ENCODE peak calls at places on chromosomes 16 and 17, in nine cellular contexts. One of them, this sample, is unnamed.

GRCh38 chr17:76524598-76525512 is 12.7 kb downstream of the CYGB start:
- DNase-seq in NCI-H1105: no peak
- DNase-seq in WERI-Rb-1: no peak
- DNase-seq in erythroblast: no peak
- DNase-seq in tibial nerve: no peak
- DNase-seq in heart left ventricle: peak
- DNase-seq in non-pigmented ciliary epithelial cell: no peak
- DNase-seq in stimulated activated CD8-positive, alpha-beta memory T cell treated with anti-CD3 and anti-CD28 coated beads, Interleukin-15, amount 100 ng/mL, for 24 hours: no peak
- DNase-seq in activated CD4-positive, alpha-beta T cell treated with anti-CD3 and anti-CD28 coated beads for 36 hours: no peak
- DNase-seq in this sample: no peak

GRCh38 chr17:72501404-72502110 is 380.7 kb downstream of the SOX9 start:
- DNase-seq in NCI-H1105: no peak
- DNase-seq in WERI-Rb-1: no peak
- DNase-seq in erythroblast: no peak
- DNase-seq in tibial nerve: no peak
- DNase-seq in heart left ventricle: no peak
- DNase-seq in non-pigmented ciliary epithelial cell: no peak
- DNase-seq in stimulated activated CD8-positive, alpha-beta memory T cell treated with anti-CD3 and anti-CD28 coated beads, Interleukin-15, amount 100 ng/mL, for 24 hours: no peak
- DNase-seq in activated CD4-positive, alpha-beta T cell treated with anti-CD3 and anti-CD28 coated beads for 36 hours: no peak
- DNase-seq in this sample: no peak

GRCh38 chr17:62870581-62870964 is 62.5 kb upstream of the MARCHF10 start:
- DNase-seq in NCI-H1105: no peak
- DNase-seq in WERI-Rb-1: no peak
- DNase-seq in erythroblast: no peak
- DNase-seq in tibial nerve: no peak
- DNase-seq in heart left ventricle: no peak
- DNase-seq in non-pigmented ciliary epithelial cell: no peak
- DNase-seq in stimulated activated CD8-positive, alpha-beta memory T cell treated with anti-CD3 and anti-CD28 coated beads, Interleukin-15, amount 100 ng/mL, for 24 hours: no peak
- DNase-seq in activated CD4-positive, alpha-beta T cell treated with anti-CD3 and anti-CD28 coated beads for 36 hours: no peak
- DNase-seq in this sample: no peak

GRCh38 chr16:89357055-89357454 is 133.3 kb downstream of the ANKRD11 start:
- DNase-seq in NCI-H1105: no peak
- DNase-seq in WERI-Rb-1: peak
- DNase-seq in erythroblast: no peak
- DNase-seq in tibial nerve: no peak
- DNase-seq in heart left ventricle: no peak
- DNase-seq in non-pigmented ciliary epithelial cell: no peak
- DNase-seq in stimulated activated CD8-positive, alpha-beta memory T cell treated with anti-CD3 and anti-CD28 coated beads, Interleukin-15, amount 100 ng/mL, for 24 hours: peak
- DNase-seq in activated CD4-positive, alpha-beta T cell treated with anti-CD3 and anti-CD28 coated beads for 36 hours: peak
- DNase-seq in this sample: peak

GRCh38 chr16:47565454-47565853 is 104.3 kb downstream of the PHKB start:
- DNase-seq in NCI-H1105: no peak
- DNase-seq in WERI-Rb-1: no peak
- DNase-seq in erythroblast: no peak
- DNase-seq in tibial nerve: peak
- DNase-seq in heart left ventricle: peak
- DNase-seq in non-pigmented ciliary epithelial cell: no peak
- DNase-seq in stimulated activated CD8-positive, alpha-beta memory T cell treated with anti-CD3 and anti-CD28 coated beads, Interleukin-15, amount 100 ng/mL, for 24 hours: no peak
- DNase-seq in activated CD4-positive, alpha-beta T cell treated with anti-CD3 and anti-CD28 coated beads for 36 hours: peak
- DNase-seq in this sample: no peak

GRCh38 chr17:64781013-64781392 is 118.9 kb upstream of the SMURF2 start:
- DNase-seq in NCI-H1105: no peak
- DNase-seq in WERI-Rb-1: no peak
- DNase-seq in erythroblast: no peak
- DNase-seq in tibial nerve: no peak
- DNase-seq in heart left ventricle: no peak
- DNase-seq in non-pigmented ciliary epithelial cell: no peak
- DNase-seq in stimulated activated CD8-positive, alpha-beta memory T cell treated with anti-CD3 and anti-CD28 coated beads, Interleukin-15, amount 100 ng/mL, for 24 hours: no peak
- DNase-seq in activated CD4-positive, alpha-beta T cell treated with anti-CD3 and anti-CD28 coated beads for 36 hours: peak
- DNase-seq in this sample: no peak

GRCh38 chr17:27633312-27634025 is 2.5 kb downstream of the LGALS9 start:
- DNase-seq in NCI-H1105: no peak
- DNase-seq in WERI-Rb-1: no peak
- DNase-seq in erythroblast: peak
- DNase-seq in tibial nerve: no peak
- DNase-seq in heart left ventricle: no peak
- DNase-seq in non-pigmented ciliary epithelial cell: no peak
- DNase-seq in stimulated activated CD8-positive, alpha-beta memory T cell treated with anti-CD3 and anti-CD28 coated beads, Interleukin-15, amount 100 ng/mL, for 24 hours: no peak
- DNase-seq in activated CD4-positive, alpha-beta T cell treated with anti-CD3 and anti-CD28 coated beads for 36 hours: no peak
- DNase-seq in this sample: peak

GRCh38 chr17:37725021-37725585 is 19.8 kb downstream of the HNF1B start:
- DNase-seq in NCI-H1105: no peak
- DNase-seq in WERI-Rb-1: peak
- DNase-seq in erythroblast: peak
- DNase-seq in tibial nerve: no peak
- DNase-seq in heart left ventricle: no peak
- DNase-seq in non-pigmented ciliary epithelial cell: no peak
- DNase-seq in stimulated activated CD8-positive, alpha-beta memory T cell treated with anti-CD3 and anti-CD28 coated beads, Interleukin-15, amount 100 ng/mL, for 24 hours: no peak
- DNase-seq in activated CD4-positive, alpha-beta T cell treated with anti-CD3 and anti-CD28 coated beads for 36 hours: no peak
- DNase-seq in this sample: no peak

GRCh38 chr17:60646701-60647100 is 30.9 kb upstream of the BCAS3 start:
- DNase-seq in NCI-H1105: no peak
- DNase-seq in WERI-Rb-1: no peak
- DNase-seq in erythroblast: no peak
- DNase-seq in tibial nerve: no peak
- DNase-seq in heart left ventricle: no peak
- DNase-seq in non-pigmented ciliary epithelial cell: no peak
- DNase-seq in stimulated activated CD8-positive, alpha-beta memory T cell treated with anti-CD3 and anti-CD28 coated beads, Interleukin-15, amount 100 ng/mL, for 24 hours: no peak
- DNase-seq in activated CD4-positive, alpha-beta T cell treated with anti-CD3 and anti-CD28 coated beads for 36 hours: no peak
- DNase-seq in this sample: no peak

GRCh38 chr16:8194795-8195194 is 395.5 kb downstream of the TMEM114 start:
- DNase-seq in NCI-H1105: no peak
- DNase-seq in WERI-Rb-1: peak
- DNase-seq in erythroblast: peak
- DNase-seq in tibial nerve: no peak
- DNase-seq in heart left ventricle: no peak
- DNase-seq in non-pigmented ciliary epithelial cell: no peak
- DNase-seq in stimulated activated CD8-positive, alpha-beta memory T cell treated with anti-CD3 and anti-CD28 coated beads, Interleukin-15, amount 100 ng/mL, for 24 hours: no peak
- DNase-seq in activated CD4-positive, alpha-beta T cell treated with anti-CD3 and anti-CD28 coated beads for 36 hours: peak
- DNase-seq in this sample: peak

GRCh38 chr16:89376812-89377445 is 113.4 kb downstream of the ANKRD11 start:
- DNase-seq in NCI-H1105: no peak
- DNase-seq in WERI-Rb-1: no peak
- DNase-seq in erythroblast: no peak
- DNase-seq in tibial nerve: no peak
- DNase-seq in heart left ventricle: no peak
- DNase-seq in non-pigmented ciliary epithelial cell: no peak
- DNase-seq in stimulated activated CD8-positive, alpha-beta memory T cell treated with anti-CD3 and anti-CD28 coated beads, Interleukin-15, amount 100 ng/mL, for 24 hours: no peak
- DNase-seq in activated CD4-positive, alpha-beta T cell treated with anti-CD3 and anti-CD28 coated beads for 36 hours: no peak
- DNase-seq in this sample: no peak

GRCh38 chr16:87924041-87924851 is 12.1 kb downstream of the CA5A start:
- DNase-seq in NCI-H1105: peak
- DNase-seq in WERI-Rb-1: peak
- DNase-seq in erythroblast: no peak
- DNase-seq in tibial nerve: no peak
- DNase-seq in heart left ventricle: no peak
- DNase-seq in non-pigmented ciliary epithelial cell: no peak
- DNase-seq in stimulated activated CD8-positive, alpha-beta memory T cell treated with anti-CD3 and anti-CD28 coated beads, Interleukin-15, amount 100 ng/mL, for 24 hours: no peak
- DNase-seq in activated CD4-positive, alpha-beta T cell treated with anti-CD3 and anti-CD28 coated beads for 36 hours: no peak
- DNase-seq in this sample: no peak

GRCh38 chr17:48498168-48498840 is 32.5 kb downstream of the HOXB1 start:
- DNase-seq in NCI-H1105: peak
- DNase-seq in WERI-Rb-1: peak
- DNase-seq in erythroblast: no peak
- DNase-seq in tibial nerve: no peak
- DNase-seq in heart left ventricle: no peak
- DNase-seq in non-pigmented ciliary epithelial cell: no peak
- DNase-seq in stimulated activated CD8-positive, alpha-beta memory T cell treated with anti-CD3 and anti-CD28 coated beads, Interleukin-15, amount 100 ng/mL, for 24 hours: no peak
- DNase-seq in activated CD4-positive, alpha-beta T cell treated with anti-CD3 and anti-CD28 coated beads for 36 hours: no peak
- DNase-seq in this sample: no peak

GRCh38 chr17:31489295-31490018 is 98.0 kb downstream of the RAB11FIP4 start:
- DNase-seq in NCI-H1105: no peak
- DNase-seq in WERI-Rb-1: no peak
- DNase-seq in erythroblast: no peak
- DNase-seq in tibial nerve: no peak
- DNase-seq in heart left ventricle: peak
- DNase-seq in non-pigmented ciliary epithelial cell: no peak
- DNase-seq in stimulated activated CD8-positive, alpha-beta memory T cell treated with anti-CD3 and anti-CD28 coated beads, Interleukin-15, amount 100 ng/mL, for 24 hours: no peak
- DNase-seq in activated CD4-positive, alpha-beta T cell treated with anti-CD3 and anti-CD28 coated beads for 36 hours: peak
- DNase-seq in this sample: peak

GRCh38 chr16:4239020-4239419 is 2.9 kb downstream of the SRL start:
- DNase-seq in NCI-H1105: no peak
- DNase-seq in WERI-Rb-1: no peak
- DNase-seq in erythroblast: no peak
- DNase-seq in tibial nerve: no peak
- DNase-seq in heart left ventricle: no peak
- DNase-seq in non-pigmented ciliary epithelial cell: no peak
- DNase-seq in stimulated activated CD8-positive, alpha-beta memory T cell treated with anti-CD3 and anti-CD28 coated beads, Interleukin-15, amount 100 ng/mL, for 24 hours: no peak
- DNase-seq in activated CD4-positive, alpha-beta T cell treated with anti-CD3 and anti-CD28 coated beads for 36 hours: no peak
- DNase-seq in this sample: no peak

GRCh38 chr16:65024649-65025243 is 97.1 kb downstream of the CDH11 start:
- DNase-seq in NCI-H1105: no peak
- DNase-seq in WERI-Rb-1: no peak
- DNase-seq in erythroblast: no peak
- DNase-seq in tibial nerve: no peak
- DNase-seq in heart left ventricle: no peak
- DNase-seq in non-pigmented ciliary epithelial cell: peak
- DNase-seq in stimulated activated CD8-positive, alpha-beta memory T cell treated with anti-CD3 and anti-CD28 coated beads, Interleukin-15, amount 100 ng/mL, for 24 hours: no peak
- DNase-seq in activated CD4-positive, alpha-beta T cell treated with anti-CD3 and anti-CD28 coated beads for 36 hours: no peak
- DNase-seq in this sample: no peak

GRCh38 chr16:50861451-50861850 is 119.6 kb downstream of the CYLD start:
- DNase-seq in NCI-H1105: no peak
- DNase-seq in WERI-Rb-1: no peak
- DNase-seq in erythroblast: no peak
- DNase-seq in tibial nerve: no peak
- DNase-seq in heart left ventricle: no peak
- DNase-seq in non-pigmented ciliary epithelial cell: no peak
- DNase-seq in stimulated activated CD8-positive, alpha-beta memory T cell treated with anti-CD3 and anti-CD28 coated beads, Interleukin-15, amount 100 ng/mL, for 24 hours: no peak
- DNase-seq in activated CD4-positive, alpha-beta T cell treated with anti-CD3 and anti-CD28 coated beads for 36 hours: no peak
- DNase-seq in this sample: no peak

GRCh38 chr17:6494239-6494941 is 50.1 kb downstream of the PIMREG start:
- DNase-seq in NCI-H1105: no peak
- DNase-seq in WERI-Rb-1: no peak
- DNase-seq in erythroblast: no peak
- DNase-seq in tibial nerve: no peak
- DNase-seq in heart left ventricle: no peak
- DNase-seq in non-pigmented ciliary epithelial cell: no peak
- DNase-seq in stimulated activated CD8-positive, alpha-beta memory T cell treated with anti-CD3 and anti-CD28 coated beads, Interleukin-15, amount 100 ng/mL, for 24 hours: no peak
- DNase-seq in activated CD4-positive, alpha-beta T cell treated with anti-CD3 and anti-CD28 coated beads for 36 hours: no peak
- DNase-seq in this sample: no peak

GRCh38 chr17:72804949-72805348 is 287.5 kb downstream of the SLC39A11 start:
- DNase-seq in NCI-H1105: no peak
- DNase-seq in WERI-Rb-1: no peak
- DNase-seq in erythroblast: no peak
- DNase-seq in tibial nerve: no peak
- DNase-seq in heart left ventricle: no peak
- DNase-seq in non-pigmented ciliary epithelial cell: no peak
- DNase-seq in stimulated activated CD8-positive, alpha-beta memory T cell treated with anti-CD3 and anti-CD28 coated beads, Interleukin-15, amount 100 ng/mL, for 24 hours: no peak
- DNase-seq in activated CD4-positive, alpha-beta T cell treated with anti-CD3 and anti-CD28 coated beads for 36 hours: no peak
- DNase-seq in this sample: no peak

GRCh38 chr17:82960419-82961271 is 118.8 kb upstream of the METRNL start:
- DNase-seq in NCI-H1105: no peak
- DNase-seq in WERI-Rb-1: peak
- DNase-seq in erythroblast: no peak
- DNase-seq in tibial nerve: no peak
- DNase-seq in heart left ventricle: no peak
- DNase-seq in non-pigmented ciliary epithelial cell: no peak
- DNase-seq in stimulated activated CD8-positive, alpha-beta memory T cell treated with anti-CD3 and anti-CD28 coated beads, Interleukin-15, amount 100 ng/mL, for 24 hours: no peak
- DNase-seq in activated CD4-positive, alpha-beta T cell treated with anti-CD3 and anti-CD28 coated beads for 36 hours: no peak
- DNase-seq in this sample: no peak

GRCh38 chr16:8278181-8278580 is 312.1 kb downstream of the TMEM114 start:
- DNase-seq in NCI-H1105: no peak
- DNase-seq in WERI-Rb-1: no peak
- DNase-seq in erythroblast: no peak
- DNase-seq in tibial nerve: no peak
- DNase-seq in heart left ventricle: no peak
- DNase-seq in non-pigmented ciliary epithelial cell: no peak
- DNase-seq in stimulated activated CD8-positive, alpha-beta memory T cell treated with anti-CD3 and anti-CD28 coated beads, Interleukin-15, amount 100 ng/mL, for 24 hours: no peak
- DNase-seq in activated CD4-positive, alpha-beta T cell treated with anti-CD3 and anti-CD28 coated beads for 36 hours: no peak
- DNase-seq in this sample: no peak

GRCh38 chr16:12327971-12328726 is 351.6 kb downstream of the SNX29 start:
- DNase-seq in NCI-H1105: no peak
- DNase-seq in WERI-Rb-1: no peak
- DNase-seq in erythroblast: no peak
- DNase-seq in tibial nerve: peak
- DNase-seq in heart left ventricle: no peak
- DNase-seq in non-pigmented ciliary epithelial cell: no peak
- DNase-seq in stimulated activated CD8-positive, alpha-beta memory T cell treated with anti-CD3 and anti-CD28 coated beads, Interleukin-15, amount 100 ng/mL, for 24 hours: no peak
- DNase-seq in activated CD4-positive, alpha-beta T cell treated with anti-CD3 and anti-CD28 coated beads for 36 hours: no peak
- DNase-seq in this sample: no peak

GRCh38 chr16:89422905-89423630 is 67.3 kb downstream of the ANKRD11 start:
- DNase-seq in NCI-H1105: no peak
- DNase-seq in WERI-Rb-1: no peak
- DNase-seq in erythroblast: no peak
- DNase-seq in tibial nerve: no peak
- DNase-seq in heart left ventricle: peak
- DNase-seq in non-pigmented ciliary epithelial cell: peak
- DNase-seq in stimulated activated CD8-positive, alpha-beta memory T cell treated with anti-CD3 and anti-CD28 coated beads, Interleukin-15, amount 100 ng/mL, for 24 hours: no peak
- DNase-seq in activated CD4-positive, alpha-beta T cell treated with anti-CD3 and anti-CD28 coated beads for 36 hours: peak
- DNase-seq in this sample: no peak

GRCh38 chr17:66952031-66952524 is 12.4 kb upstream of the CACNG4 start:
- DNase-seq in NCI-H1105: no peak
- DNase-seq in WERI-Rb-1: no peak
- DNase-seq in erythroblast: no peak
- DNase-seq in tibial nerve: no peak
- DNase-seq in heart left ventricle: no peak
- DNase-seq in non-pigmented ciliary epithelial cell: peak
- DNase-seq in stimulated activated CD8-positive, alpha-beta memory T cell treated with anti-CD3 and anti-CD28 coated beads, Interleukin-15, amount 100 ng/mL, for 24 hours: no peak
- DNase-seq in activated CD4-positive, alpha-beta T cell treated with anti-CD3 and anti-CD28 coated beads for 36 hours: no peak
- DNase-seq in this sample: peak

GRCh38 chr16:54512461-54512860 is 225.9 kb upstream of the IRX3 start:
- DNase-seq in NCI-H1105: no peak
- DNase-seq in WERI-Rb-1: peak
- DNase-seq in erythroblast: no peak
- DNase-seq in tibial nerve: no peak
- DNase-seq in heart left ventricle: no peak
- DNase-seq in non-pigmented ciliary epithelial cell: no peak
- DNase-seq in stimulated activated CD8-positive, alpha-beta memory T cell treated with anti-CD3 and anti-CD28 coated beads, Interleukin-15, amount 100 ng/mL, for 24 hours: no peak
- DNase-seq in activated CD4-positive, alpha-beta T cell treated with anti-CD3 and anti-CD28 coated beads for 36 hours: no peak
- DNase-seq in this sample: no peak

GRCh38 chr16:71867934-71868333 is 16.0 kb downstream of the ZNF821 start:
- DNase-seq in NCI-H1105: no peak
- DNase-seq in WERI-Rb-1: no peak
- DNase-seq in erythroblast: no peak
- DNase-seq in tibial nerve: no peak
- DNase-seq in heart left ventricle: no peak
- DNase-seq in non-pigmented ciliary epithelial cell: no peak
- DNase-seq in stimulated activated CD8-positive, alpha-beta memory T cell treated with anti-CD3 and anti-CD28 coated beads, Interleukin-15, amount 100 ng/mL, for 24 hours: no peak
- DNase-seq in activated CD4-positive, alpha-beta T cell treated with anti-CD3 and anti-CD28 coated beads for 36 hours: no peak
- DNase-seq in this sample: no peak

GRCh38 chr16:1941924-1942809 is 832 bp downstream of the MSRB1 start:
- DNase-seq in NCI-H1105: no peak
- DNase-seq in WERI-Rb-1: no peak
- DNase-seq in erythroblast: no peak
- DNase-seq in tibial nerve: no peak
- DNase-seq in heart left ventricle: no peak
- DNase-seq in non-pigmented ciliary epithelial cell: no peak
- DNase-seq in stimulated activated CD8-positive, alpha-beta memory T cell treated with anti-CD3 and anti-CD28 coated beads, Interleukin-15, amount 100 ng/mL, for 24 hours: no peak
- DNase-seq in activated CD4-positive, alpha-beta T cell treated with anti-CD3 and anti-CD28 coated beads for 36 hours: peak
- DNase-seq in this sample: peak

GRCh38 chr16:57845115-57845514 is 42.8 kb upstream of the KIFC3 start:
- DNase-seq in NCI-H1105: no peak
- DNase-seq in WERI-Rb-1: peak
- DNase-seq in erythroblast: no peak
- DNase-seq in tibial nerve: no peak
- DNase-seq in heart left ventricle: no peak
- DNase-seq in non-pigmented ciliary epithelial cell: no peak
- DNase-seq in stimulated activated CD8-positive, alpha-beta memory T cell treated with anti-CD3 and anti-CD28 coated beads, Interleukin-15, amount 100 ng/mL, for 24 hours: no peak
- DNase-seq in activated CD4-positive, alpha-beta T cell treated with anti-CD3 and anti-CD28 coated beads for 36 hours: no peak
- DNase-seq in this sample: no peak

GRCh38 chr16:12900599-12901203 is 697 bp upstream of the SHISA9 start:
- DNase-seq in NCI-H1105: no peak
- DNase-seq in WERI-Rb-1: peak
- DNase-seq in erythroblast: no peak
- DNase-seq in tibial nerve: no peak
- DNase-seq in heart left ventricle: no peak
- DNase-seq in non-pigmented ciliary epithelial cell: no peak
- DNase-seq in stimulated activated CD8-positive, alpha-beta memory T cell treated with anti-CD3 and anti-CD28 coated beads, Interleukin-15, amount 100 ng/mL, for 24 hours: no peak
- DNase-seq in activated CD4-positive, alpha-beta T cell treated with anti-CD3 and anti-CD28 coated beads for 36 hours: peak
- DNase-seq in this sample: no peak

GRCh38 chr16:18936727-18937340 is 10.6 kb upstream of the SMG1 start:
- DNase-seq in NCI-H1105: no peak
- DNase-seq in WERI-Rb-1: no peak
- DNase-seq in erythroblast: no peak
- DNase-seq in tibial nerve: no peak
- DNase-seq in heart left ventricle: no peak
- DNase-seq in non-pigmented ciliary epithelial cell: no peak
- DNase-seq in stimulated activated CD8-positive, alpha-beta memory T cell treated with anti-CD3 and anti-CD28 coated beads, Interleukin-15, amount 100 ng/mL, for 24 hours: no peak
- DNase-seq in activated CD4-positive, alpha-beta T cell treated with anti-CD3 and anti-CD28 coated beads for 36 hours: no peak
- DNase-seq in this sample: no peak

GRCh38 chr17:39702901-39703893 is 3.3 kb downstream of the ERBB2 start:
- DNase-seq in NCI-H1105: no peak
- DNase-seq in WERI-Rb-1: no peak
- DNase-seq in erythroblast: no peak
- DNase-seq in tibial nerve: no peak
- DNase-seq in heart left ventricle: no peak
- DNase-seq in non-pigmented ciliary epithelial cell: no peak
- DNase-seq in stimulated activated CD8-positive, alpha-beta memory T cell treated with anti-CD3 and anti-CD28 coated beads, Interleukin-15, amount 100 ng/mL, for 24 hours: no peak
- DNase-seq in activated CD4-positive, alpha-beta T cell treated with anti-CD3 and anti-CD28 coated beads for 36 hours: no peak
- DNase-seq in this sample: no peak

This sample was measured in K562.